ENCODE peak calls at places on chromosomes 16 and 17, in ten cellular contexts. C is HepG2, U is heart left ventricle, Y is A673, Z is neural progenitor cell, J is tibial artery, W is K562, S is fibroblast of lung, O is esophagus muscularis mucosa, M is cardiac muscle cell. E is an unnamed sample. For H3K4me1, the result is how much of the 10 kb centered on the place peaks cover.

GRCh38 chr16:74309789-74310781 is 13.5 kb downstream of the PSMD7 start:
- DNase-seq in C (peak), S (peak), M (peak), U (no peak), Y (peak), Z (peak), J (no peak), W (peak), O (no peak), E (peak)

GRCh38 chr16:23374721-23375120 is 72.6 kb downstream of the SCNN1B start:
- DNase-seq in Y (no peak), M (no peak), J (no peak), C (no peak), W (no peak), S (no peak), U (no peak), O (no peak), Z (no peak), E (no peak)

GRCh38 chr17:64393000-64393402 is 2.3 kb upstream of the PECAM1 start:
- DNase-seq in Y (no peak), W (peak), J (peak), O (no peak), Z (no peak), M (no peak), U (no peak), S (no peak), C (no peak), E (no peak)

GRCh38 chr16:48330847-48331204 is 54.4 kb downstream of the SIAH1 start:
- DNase-seq in M (no peak), U (no peak), J (no peak), S (no peak), C (no peak), Y (no peak), Z (no peak), W (no peak), O (no peak), E (no peak)

GRCh38 chr16:13911871-13912270 is 8.1 kb upstream of the ERCC4 start:
- DNase-seq in J (no peak), U (no peak), C (no peak), M (no peak), W (no peak), Y (no peak), O (no peak), S (no peak), Z (no peak), E (no peak)

GRCh38 chr16:85483424-85483823 is 129.7 kb upstream of the GSE1 start:
- DNase-seq in O (no peak), S (no peak), C (no peak), W (no peak), Z (no peak), J (no peak), Y (no peak), M (no peak), U (no peak), E (no peak)

GRCh38 chr16:12971216-12971615 is 69.8 kb downstream of the SHISA9 start:
- DNase-seq in Y (peak), J (no peak), S (no peak), C (no peak), U (no peak), O (no peak), M (no peak), W (no peak), Z (no peak), E (no peak)

GRCh38 chr17:56629450-56630187 is 36.1 kb downstream of the NOG start:
- DNase-seq in W (peak), S (peak), M (peak), U (no peak), Z (peak), O (no peak), C (peak), Y (peak), J (no peak), E (peak)

GRCh38 chr16:50273888-50274770 is 7.8 kb downstream of the ADCY7 start:
- DNase-seq in O (no peak), Y (no peak), W (peak), C (no peak), J (peak), S (no peak), M (no peak), Z (no peak), U (peak), E (no peak)

GRCh38 chr16:55056585-55057520 is 126.2 kb downstream of the IRX5 start:
- DNase-seq in U (peak), W (no peak), M (peak), C (no peak), S (no peak), Z (peak), J (peak), Y (peak), O (no peak), E (peak)

GRCh38 chr17:50549256-50549941 is 2.4 kb downstream of the SPATA20 start:
- DNase-seq in Y (no peak), U (no peak), M (no peak), W (no peak), C (no peak), S (no peak), O (no peak), Z (no peak), J (no peak), E (no peak)

GRCh38 chr17:2708585-2709172 is 2.9 kb downstream of the CLUH start:
- DNase-seq in M (no peak), C (no peak), J (no peak), U (no peak), O (no peak), Z (no peak), S (no peak), Y (no peak), W (no peak), E (no peak)

GRCh38 chr16:47774661-47775060 is 313.5 kb downstream of the PHKB start:
- DNase-seq in S (peak), O (no peak), Z (peak), W (no peak), J (no peak), M (peak), U (no peak), Y (peak), C (peak), E (peak)

GRCh38 chr17:38868968-38869646 is 751 bp upstream of the LASP1 start:
- DNase-seq in W (peak), Y (peak), O (peak), J (peak), M (peak), C (peak), U (peak), S (peak), Z (peak), E (peak)

GRCh38 chr17:52157603-52158449 is 688 bp downstream of the CA10 start:
- DNase-seq in J (no peak), S (no peak), U (no peak), O (no peak), Y (no peak), W (no peak), Z (peak), M (no peak), C (no peak), E (no peak)

GRCh38 chr16:82603784-82604411 is 22.9 kb upstream of the CDH13 start:
- DNase-seq in S (peak), J (peak), Y (peak), U (peak), M (peak), W (no peak), C (peak), Z (peak), O (no peak), E (peak)

GRCh38 chr16:990516-991291 is 9.1 kb downstream of the SOX8 start:
- DNase-seq in U (no peak), O (no peak), Z (peak), Y (no peak), M (no peak), C (no peak), W (no peak), S (no peak), J (no peak), E (no peak)

GRCh38 chr16:84356591-84357116 is 11.7 kb upstream of the ATP2C2 start:
- DNase-seq in W (no peak), M (no peak), O (no peak), C (peak), U (no peak), Y (no peak), J (no peak), S (no peak), Z (peak), E (peak)

GRCh38 chr17:65027305-65027704 is 29.2 kb downstream of the GNA13 start:
- DNase-seq in O (no peak), Y (peak), C (peak), S (peak), U (no peak), W (peak), J (no peak), M (peak), Z (peak), E (peak)

GRCh38 chr17:10776372-10776771 is 27.5 kb downstream of the TMEM238L start:
- DNase-seq in S (no peak), M (no peak), U (no peak), J (no peak), O (no peak), Y (no peak), W (no peak), C (no peak), Z (no peak), E (no peak)

GRCh38 chr16:11205754-11206459 is 50.1 kb downstream of the SOCS1 start:
- DNase-seq in Y (no peak), J (no peak), M (peak), O (no peak), C (peak), U (no peak), Z (no peak), W (no peak), S (peak), E (no peak)

GRCh38 chr16:84266451-84266850 is 26.6 kb upstream of the KCNG4 start:
- DNase-seq in Z (peak), U (peak), C (peak), S (peak), Y (peak), M (peak), W (peak), J (no peak), O (no peak), E (peak)

GRCh38 chr16:49857423-49858181 is 1.7 kb upstream of the ZNF423 start:
- DNase-seq in C (peak), W (peak), M (peak), S (peak), Z (peak), J (peak), O (no peak), Y (peak), U (peak), E (peak)

GRCh38 chr17:70288540-70289290 is 119.4 kb downstream of the KCNJ2 start:
- DNase-seq in Z (no peak), S (peak), W (no peak), C (no peak), O (no peak), U (no peak), J (no peak), M (peak), Y (no peak), E (no peak)

GRCh38 chr16:11094838-11095565 is 150.6 kb downstream of the CLEC16A start:
- DNase-seq in S (no peak), W (no peak), O (no peak), U (no peak), Z (no peak), C (no peak), J (no peak), M (no peak), Y (no peak), E (no peak)

GRCh38 chr17:37710344-37710886 is 34.4 kb downstream of the HNF1B start:
- DNase-seq in Z (peak), J (no peak), W (peak), M (peak), S (peak), C (peak), Y (peak), O (no peak), U (no peak), E (peak)

GRCh38 chr16:89905511-89906140 is 13.0 kb upstream of the MC1R start:
- DNase-seq in W (no peak), U (no peak), J (no peak), M (no peak), O (no peak), C (no peak), S (no peak), Z (no peak), Y (no peak), E (no peak)

GRCh38 chr17:80224683-80225082 is 4.5 kb downstream of the SLC26A11 start:
- DNase-seq in C (no peak), M (no peak), O (no peak), S (no peak), Z (no peak), J (no peak), W (no peak), U (no peak), Y (no peak), E (no peak)

GRCh38 chr17:54807331-54807730 is 93.3 kb upstream of the TOM1L1 start:
- DNase-seq in C (no peak), O (no peak), S (no peak), M (no peak), U (no peak), Y (no peak), Z (no peak), W (no peak), J (no peak), E (no peak)

GRCh38 chr17:37481001-37481665 is 8.6 kb upstream of the DUSP14 start:
- DNase-seq in O (no peak), C (no peak), U (no peak), M (no peak), W (no peak), Z (no peak), S (no peak), Y (no peak), J (no peak), E (no peak)

GRCh38 chr16:651844-652243 is 2.7 kb downstream of the WDR90 start:
- DNase-seq in S (no peak), U (no peak), Y (no peak), W (no peak), O (no peak), J (no peak), C (no peak), Z (no peak), M (no peak), E (no peak)

GRCh38 chr17:1645207-1646171 is at the start of gene SCARF1:
- DNase-seq in Y (no peak), J (no peak), O (no peak), C (no peak), U (peak), M (no peak), Z (no peak), S (no peak), W (no peak), E (no peak)

GRCh38 chr16:65309294-65309850 is 187.5 kb upstream of the CDH11 start:
- DNase-seq in C (no peak), U (no peak), S (no peak), Z (no peak), J (no peak), O (no peak), Y (no peak), M (no peak), W (no peak), E (no peak)

GRCh38 chr17:51590071-51590470 is 329.7 kb downstream of the UTP18 start:
- DNase-seq in M (no peak), Z (no peak), O (peak), S (no peak), J (no peak), C (no peak), U (no peak), Y (peak), W (no peak), E (no peak)

GRCh38 chr16:7581175-7581574 is 248.5 kb downstream of the RBFOX1 start:
- DNase-seq in M (no peak), O (peak), W (no peak), J (no peak), Z (no peak), U (no peak), S (no peak), C (no peak), Y (no peak), E (no peak)

GRCh38 chr17:8123695-8124349 is at the start of gene HES7:
- DNase-seq in C (no peak), Z (peak), J (no peak), M (no peak), U (no peak), O (no peak), S (peak), Y (peak), W (peak), E (no peak)

GRCh38 chr17:17532991-17533390 is 36.8 kb upstream of the RASD1 start:
- DNase-seq in O (no peak), Z (no peak), U (no peak), C (no peak), S (no peak), J (no peak), Y (no peak), W (no peak), M (no peak), E (no peak)

GRCh38 chr16:47359478-47359877 is 101.4 kb downstream of the ITFG1 start:
- DNase-seq in O (no peak), U (no peak), Y (no peak), M (no peak), W (no peak), Z (no peak), S (peak), C (no peak), J (no peak), E (no peak)

GRCh38 chr16:29862383-29862883 is 593 bp downstream of the CDIPT start:
- DNase-seq in C (no peak), Y (no peak), U (peak), J (no peak), W (peak), Z (peak), O (no peak), S (no peak), M (peak), E (no peak)

GRCh38 chr17:80227666-80228065 is 7.4 kb downstream of the SLC26A11 start:
- DNase-seq in C (no peak), Z (no peak), Y (no peak), W (no peak), O (no peak), U (no peak), M (no peak), J (no peak), S (no peak), E (no peak)

DNA sequence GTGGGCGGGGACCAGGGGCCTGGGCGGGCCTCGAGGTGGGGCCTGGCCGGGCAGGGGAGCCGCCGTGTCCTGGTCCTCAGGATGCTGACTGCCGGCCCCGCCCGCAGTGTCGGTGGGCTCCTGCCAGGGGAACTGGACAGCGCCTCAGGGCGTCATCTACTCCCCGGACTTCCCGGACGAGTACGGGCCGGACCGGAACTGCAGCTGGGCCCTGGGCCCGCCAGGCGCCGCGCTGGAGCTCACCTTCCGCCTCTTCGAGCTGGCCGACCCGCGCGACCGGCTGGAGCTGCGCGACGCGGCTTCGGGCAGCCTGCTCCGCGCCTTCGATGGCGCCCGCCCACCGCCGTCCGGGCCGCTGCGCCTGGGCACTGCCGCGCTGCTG is 2.4 kb upstream of the PAQR4 start:
- DNase-seq in C (no peak), Z (peak), J (no peak), W (no peak), U (no peak), O (no peak), M (peak), S (no peak), Y (no peak), E (no peak)
- H3K4me1 ChIP-seq in C (under half), Z (under half), J (half or more), W (half or more), U (under half), O (half or more), M (under half), S (under half), Y (under half), E (under half)

DNA sequence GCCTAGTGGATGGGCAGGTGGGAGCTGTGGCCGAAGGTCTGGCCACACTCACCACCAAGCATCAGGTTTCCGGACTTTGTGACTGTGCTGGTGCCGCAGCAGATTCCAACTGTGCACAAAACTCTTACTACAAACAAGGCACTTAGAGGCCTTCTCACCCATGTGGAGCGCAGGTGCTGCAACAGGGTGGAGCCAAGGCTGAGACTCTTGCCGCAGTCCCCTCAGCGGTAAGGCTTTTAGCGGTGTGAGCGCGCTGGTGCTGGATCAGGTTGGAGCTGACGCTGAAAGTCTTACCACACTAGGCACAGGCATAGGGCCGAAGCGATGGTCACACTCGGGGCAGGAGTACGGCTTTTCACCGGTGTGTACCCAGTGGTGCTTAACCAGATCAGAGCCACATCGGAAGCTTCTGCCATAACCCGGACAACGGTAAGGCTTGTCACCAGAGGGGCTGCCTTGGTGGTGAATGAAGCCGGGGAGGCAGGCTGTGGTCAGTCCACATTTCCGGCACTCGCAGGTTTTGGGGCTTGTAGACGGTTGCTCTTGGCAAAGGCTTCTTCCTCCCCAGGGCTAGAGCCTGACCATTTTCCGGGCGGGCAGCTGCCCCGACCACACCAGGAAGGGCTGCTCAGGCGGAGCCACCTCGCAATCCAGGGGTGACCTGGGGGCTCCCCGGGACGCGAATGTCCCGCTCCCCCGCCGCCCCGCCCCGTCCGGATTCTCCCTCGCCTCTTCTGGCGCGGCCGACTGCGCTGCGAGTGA is 1.0 kb upstream of the ARMC5 start:
- DNase-seq in C (peak), M (peak), S (no peak), J (peak), U (no peak), O (no peak), Y (peak), Z (peak), W (peak), E (peak)
- TF ChIP-seq CTCF in C (peak), M (no peak), S (no peak), J (no peak), U (no peak), O (no peak), Y (peak), Z (no peak), W (peak), E (peak)

GRCh38 chr17:40417258-40417608 is 463 bp downstream of the TOP2A start:
- DNase-seq in M (no peak), U (no peak), W (no peak), O (no peak), Y (peak), J (no peak), Z (peak), S (no peak), C (peak), E (peak)
- H3K4me1 ChIP-seq in M (under half), U (under half), W (under half), O (under half), Y (under half), J (under half), Z (under half), S (under half), C (half or more), E (under half)

DNA sequence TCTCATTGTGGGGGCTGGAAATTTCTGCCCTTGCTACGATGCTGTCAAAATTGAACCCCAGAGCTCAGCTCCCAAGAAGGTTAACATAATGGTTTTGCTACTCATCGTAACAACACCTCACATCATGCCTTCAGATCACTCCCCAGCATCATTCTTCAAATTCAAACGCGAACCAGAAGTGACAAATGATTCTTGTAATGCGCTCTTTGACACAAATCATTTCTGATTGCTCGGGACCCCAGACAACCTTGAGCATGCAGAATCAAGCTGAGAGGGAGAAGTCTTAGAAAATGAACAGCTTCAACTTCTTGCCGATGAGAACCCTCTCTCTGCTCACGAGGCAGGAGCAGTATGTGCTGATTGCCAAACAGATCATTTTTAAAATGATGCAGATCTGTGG is 241.0 kb upstream of the ASIC2 start:
- DNase-seq in J (no peak), S (no peak), Z (no peak), M (no peak), O (no peak), C (no peak), W (no peak), Y (no peak), U (no peak), E (no peak)
- TF ChIP-seq CTCF in J (no peak), S (no peak), Z (no peak), M (no peak), O (no peak), C (no peak), W (no peak), Y (no peak), U (no peak), E (no peak)

E was measured in Caco-2.